ENCODE peak calls at places on chromosomes 3 and 15, in seven cellular contexts. D is PC-9, J is Caco-2, W is heart left ventricle, I is ovary, U is pancreas, G is cardiac muscle cell. F is an unnamed sample. For H3K27me3, the result is how much of the 10 kb centered on the place peaks cover.

GRCh38 chr3:11915621-11916417 is 69.1 kb upstream of the TAMM41 start:
- DNase-seq in D (no peak), J (no peak), G (no peak), U (no peak), W (no peak), I (no peak), F (no peak)

GRCh38 chr3:52555056-52555455 is 18.7 kb downstream of the UQCC5 start:
- DNase-seq in J (no peak), I (no peak), D (no peak), U (no peak), G (no peak), W (no peak), F (no peak)

GRCh38 chr15:60875681-60876080 is 353.4 kb downstream of the RORA start:
- DNase-seq in W (no peak), I (no peak), D (no peak), G (no peak), U (no peak), J (no peak), F (no peak)

GRCh38 chr15:71777216-71777943 is 33.0 kb upstream of the NR2E3 start:
- DNase-seq in I (no peak), J (no peak), G (no peak), W (no peak), D (no peak), U (no peak), F (no peak)

GRCh38 chr3:30465454-30465853 is 140.9 kb upstream of the TGFBR2 start:
- DNase-seq in J (no peak), D (no peak), I (no peak), G (no peak), W (no peak), U (peak), F (no peak)

GRCh38 chr3:151630938-151631417 is 102.7 kb upstream of the AADACL2 start:
- DNase-seq in W (no peak), G (peak), J (peak), I (peak), U (no peak), D (no peak), F (no peak)

GRCh38 chr15:41713047-41713446 is 52.8 kb downstream of the MGA start:
- DNase-seq in I (no peak), U (no peak), J (no peak), G (peak), W (peak), D (no peak), F (no peak)

GRCh38 chr3:16113704-16114103 is 60.8 kb upstream of the GALNT15 start:
- DNase-seq in U (no peak), W (no peak), D (no peak), J (no peak), G (no peak), I (no peak), F (no peak)

GRCh38 chr15:61687651-61688050 is 372.6 kb downstream of the VPS13C start:
- DNase-seq in D (no peak), J (no peak), U (no peak), I (no peak), G (no peak), W (no peak), F (no peak)

GRCh38 chr15:41079717-41080116 is 36.4 kb downstream of the INO80 start:
- DNase-seq in G (no peak), J (no peak), I (no peak), W (no peak), D (no peak), U (no peak), F (no peak)

GRCh38 chr3:109098245-109098644 is 19.7 kb downstream of the MORC1 start:
- DNase-seq in I (no peak), W (no peak), J (peak), D (peak), U (no peak), G (no peak), F (no peak)

GRCh38 chr3:184683234-184683633 is 28.6 kb downstream of the MAGEF1 start:
- DNase-seq in D (no peak), U (peak), I (no peak), G (no peak), J (no peak), W (no peak), F (no peak)

GRCh38 chr15:78740904-78741274 is 70.4 kb downstream of the ADAMTS7 start:
- DNase-seq in D (no peak), W (no peak), I (no peak), G (no peak), U (no peak), J (no peak), F (no peak)

GRCh38 chr3:126732281-126733060 is 28.4 kb downstream of the CHCHD6 start:
- DNase-seq in W (no peak), G (peak), J (no peak), D (no peak), I (no peak), U (no peak), F (no peak)

GRCh38 chr3:11236588-11237461 is 35.4 kb upstream of the ATG7 start:
- DNase-seq in J (peak), U (peak), I (peak), D (peak), W (peak), G (peak), F (peak)

GRCh38 chr15:86444527-86444926 is 364.9 kb downstream of the AGBL1 start:
- DNase-seq in W (no peak), G (no peak), J (peak), D (no peak), I (no peak), U (no peak), F (no peak)

GRCh38 chr15:49134683-49135341 is 20.6 kb downstream of the COPS2 start:
- DNase-seq in G (peak), D (no peak), U (no peak), I (no peak), W (no peak), J (no peak), F (no peak)

GRCh38 chr3:196431193-196432136 is 762 bp downstream of the UBXN7 start:
- DNase-seq in W (peak), J (peak), I (peak), D (peak), U (peak), G (peak), F (no peak)

GRCh38 chr3:118536764-118537163 is 497.9 kb downstream of the IGSF11 start:
- DNase-seq in I (no peak), W (no peak), J (no peak), G (no peak), U (no peak), D (peak), F (no peak)

GRCh38 chr15:41494922-41495735 is 1.5 kb downstream of the ITPKA start:
- DNase-seq in W (no peak), D (no peak), I (no peak), U (peak), G (no peak), J (peak), F (peak)

GRCh38 chr3:126028096-126028495 is 55.8 kb downstream of the SLC41A3 start:
- DNase-seq in G (no peak), U (no peak), D (no peak), I (no peak), W (no peak), J (no peak), F (no peak)

GRCh38 chr3:7710284-7710683 is 791.3 kb upstream of the LMCD1 start:
- DNase-seq in J (no peak), W (no peak), D (no peak), G (no peak), U (no peak), I (no peak), F (no peak)

GRCh38 chr3:177231237-177231636 is 34.0 kb upstream of the TBL1XR1 start:
- DNase-seq in G (no peak), I (no peak), U (no peak), D (no peak), W (no peak), J (no peak), F (no peak)

GRCh38 chr3:52014613-52015012 is 18.9 kb upstream of the RPL29 start:
- DNase-seq in I (no peak), G (no peak), J (peak), W (no peak), D (no peak), U (no peak), F (no peak)

GRCh38 chr15:51550841-51551240 is 71.7 kb downstream of the DMXL2 start:
- DNase-seq in W (no peak), I (no peak), D (no peak), J (no peak), G (no peak), U (no peak), F (no peak)

GRCh38 chr15:91807122-91807521 is 46.4 kb upstream of the SLCO3A1 start:
- DNase-seq in J (no peak), W (no peak), I (no peak), G (no peak), D (no peak), U (no peak), F (no peak)

GRCh38 chr3:20068512-20069177 is 28.4 kb downstream of the KAT2B start:
- DNase-seq in U (no peak), W (no peak), G (no peak), D (no peak), J (no peak), I (no peak), F (no peak)

GRCh38 chr3:124786491-124787241 is 56.4 kb downstream of the UMPS start:
- DNase-seq in W (no peak), D (peak), G (peak), J (no peak), U (no peak), I (no peak), F (no peak)

GRCh38 chr3:159416854-159417253 is 571.8 kb upstream of the IL12A start:
- DNase-seq in I (no peak), D (peak), G (peak), U (no peak), J (no peak), W (no peak), F (no peak)

GRCh38 chr3:87436781-87437543 is 160.6 kb upstream of the POU1F1 start:
- DNase-seq in J (no peak), G (no peak), U (no peak), D (no peak), I (no peak), W (no peak), F (no peak)

GRCh38 chr15:82146990-82147461 is 101.2 kb upstream of the MEX3B start:
- DNase-seq in D (peak), U (no peak), J (no peak), I (no peak), G (peak), W (no peak), F (no peak)

DNA sequence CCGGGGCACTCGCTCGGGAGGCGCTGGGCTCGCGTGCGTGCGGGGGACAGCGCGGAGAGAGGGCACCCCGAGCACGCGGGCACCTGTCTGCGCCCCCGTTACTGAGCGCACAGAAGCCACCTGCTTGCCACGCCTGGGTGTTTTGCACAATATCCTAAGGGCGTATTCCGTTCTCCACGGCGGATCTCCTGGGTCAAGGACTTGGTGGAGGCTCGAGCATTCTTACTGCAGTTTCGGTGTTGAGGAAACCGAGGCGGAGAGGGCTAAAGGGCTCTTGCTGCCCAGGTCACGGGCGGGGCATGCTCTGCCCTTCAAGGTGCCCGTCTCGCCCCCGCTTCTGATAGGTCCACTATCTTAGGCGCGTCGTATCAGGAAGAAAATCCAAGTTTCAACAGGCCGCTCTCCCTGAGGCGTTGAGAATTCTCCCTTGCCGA is 526 bp downstream of the GPD1L start:
- DNase-seq in I (peak), G (peak), W (peak), U (peak), J (peak), D (peak), F (no peak)
- H3K4me3 ChIP-seq in I (peak), G (peak), W (peak), U (peak), J (peak), D (peak), F (peak)

DNA sequence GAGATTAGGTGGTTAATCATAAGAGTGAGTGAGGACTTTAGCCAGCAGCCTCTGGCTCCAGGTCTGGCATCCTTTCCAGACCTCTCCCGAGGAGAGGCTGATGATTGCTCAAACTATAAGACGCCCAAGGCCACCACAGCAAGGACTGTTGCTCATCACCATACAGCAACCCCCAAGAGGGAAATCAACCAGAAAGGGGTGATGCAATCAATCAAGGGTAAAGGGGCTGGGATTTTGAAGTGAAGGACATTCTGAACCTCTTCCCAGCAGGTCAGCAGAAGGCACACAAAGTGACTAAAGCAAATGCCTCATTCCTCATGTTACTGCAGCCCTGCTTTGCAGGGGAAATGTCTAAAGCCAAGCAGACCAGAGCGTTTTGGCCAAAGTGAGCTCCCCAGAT is 247.3 kb upstream of the IGF1R start:
- DNase-seq in W (peak), I (peak), J (no peak), G (no peak), U (no peak), D (no peak), F (no peak)
- H3K27me3 ChIP-seq in W (under half), I (under half), J (under half), G (under half), U (under half), D (half or more), F (under half)

GRCh38 chr15:37104413-37105392 is 4.4 kb upstream of the MEIS2 start:
- DNase-seq in D (no peak), W (no peak), I (no peak), J (no peak), U (no peak), G (peak), F (no peak)

GRCh38 chr15:37107754-37108724 is 7.7 kb upstream of the MEIS2 start:
- DNase-seq in G (peak), U (no peak), I (no peak), D (no peak), W (no peak), J (no peak), F (no peak)

GRCh38 chr15:37107071-37107753 is 6.9 kb upstream of the MEIS2 start:
- DNase-seq in G (peak), D (no peak), J (no peak), U (no peak), W (no peak), I (no peak), F (no peak)

GRCh38 chr15:37105795-37106333 is 5.5 kb upstream of the MEIS2 start:
- DNase-seq in G (peak), U (no peak), J (no peak), D (no peak), W (no peak), I (no peak), F (no peak)

DNA sequence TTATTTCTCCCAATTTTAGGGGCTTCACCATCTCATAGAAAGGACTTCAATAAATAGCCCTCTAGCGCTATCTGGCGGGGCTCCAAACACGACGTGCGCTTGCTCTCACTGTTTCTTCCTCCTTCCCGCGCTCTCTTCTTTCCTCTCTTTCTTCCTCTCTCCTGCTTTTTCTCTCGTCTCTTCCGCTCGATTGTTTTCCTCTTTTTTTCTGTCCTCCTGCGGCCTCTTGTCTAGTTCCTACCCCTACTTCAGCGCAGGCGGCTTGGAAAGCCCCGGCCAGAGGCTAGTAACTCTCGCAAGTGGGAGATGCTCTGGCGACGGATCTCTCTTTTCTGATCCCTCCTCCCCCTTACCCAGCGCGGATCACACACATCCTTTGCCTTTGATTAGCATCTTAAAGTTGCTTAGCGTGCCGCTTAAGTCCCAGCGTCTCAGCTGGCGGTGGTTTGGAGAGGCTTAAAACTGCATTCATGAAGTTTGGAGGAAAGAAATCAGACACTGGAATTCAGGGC is 6.2 kb upstream of the MEIS2 start:
- DNase-seq in W (peak), G (peak), J (no peak), I (peak), D (no peak), U (no peak), F (no peak)
- TF ChIP-seq CTCF in W (no peak), G (peak), J (peak), I (no peak), D (no peak), U (no peak), F (peak)

GRCh38 chr15:44194397-44195150 is 497 bp downstream of the FRMD5 start:
- DNase-seq in G (peak), J (peak), W (no peak), I (no peak), U (peak), D (peak), F (peak)
- H3K4me3 ChIP-seq in G (peak), J (peak), W (peak), I (peak), U (peak), D (peak), F (peak)